ENCODE peak calls at places on chromosomes 1 and 21, in eight cellular contexts. D, H, Y, Q, P, K, F and S are unnamed samples.

GRCh38 chr1:91793189-91793588 is 92.8 kb downstream of the TGFBR3 start:
- DNase-seq in D (no peak), H (no peak), Y (no peak), Q (no peak), P (no peak), K (no peak), F (no peak), S (no peak)

GRCh38 chr1:162562452-162562828 is 918 bp downstream of the UAP1 start:
- DNase-seq in D (no peak), H (peak; percentile 83), Y (no peak), Q (peak; percentile 84), P (no peak), K (no peak), F (no peak), S (no peak)

GRCh38 chr1:17053071-17053684 is 654 bp downstream of the SDHB start:
- DNase-seq in D (no peak), H (no peak), Y (no peak), Q (no peak), P (no peak), K (no peak), F (no peak), S (no peak)

GRCh38 chr1:98556521-98557158 is 104.9 kb upstream of the SNX7 start:
- DNase-seq in D (no peak), H (peak; percentile 58), Y (peak; percentile 15), Q (peak; percentile 51), P (no peak), K (no peak), F (no peak), S (no peak)

GRCh38 chr1:16718908-16719533 is 21.3 kb upstream of the RNU1-4 start:
- DNase-seq in D (no peak), H (no peak), Y (no peak), Q (no peak), P (no peak), K (no peak), F (no peak), S (peak; percentile 69)

GRCh38 chr1:42940851-42941639 is 17.6 kb downstream of the SLC2A1 start:
- DNase-seq in D (no peak), H (peak; percentile 100), Y (peak; percentile 91), Q (peak; percentile 92), P (no peak), K (no peak), F (peak; percentile 13), S (no peak)

GRCh38 chr1:37795340-37796110 is 1.9 kb downstream of the MANEAL start:
- DNase-seq in D (peak; percentile 65), H (peak; percentile 56), Y (no peak), Q (peak; percentile 41), P (peak; percentile 61), K (peak; percentile 66), F (peak; percentile 48), S (no peak)

GRCh38 chr21:45330851-45331261 is 43.2 kb upstream of the POFUT2 start:
- DNase-seq in D (peak; percentile 39), H (no peak), Y (no peak), Q (no peak), P (no peak), K (no peak), F (no peak), S (no peak)

GRCh38 chr1:109425391-109425790 is 857 bp downstream of the PSMA5 start:
- DNase-seq in D (no peak), H (peak; percentile 31), Y (no peak), Q (peak; percentile 24), P (no peak), K (no peak), F (no peak), S (no peak)

GRCh38 chr1:145961425-145962156 is 2.8 kb downstream of the ANKRD34A start:
- DNase-seq in D (peak; percentile 71), H (peak; percentile 23), Y (no peak), Q (no peak), P (peak; percentile 50), K (peak; percentile 33), F (peak; percentile 55), S (no peak)

GRCh38 chr1:81549588-81550127 is 251.1 kb upstream of the ADGRL2 start:
- DNase-seq in D (no peak), H (peak; percentile 74), Y (peak; percentile 16), Q (peak; percentile 67), P (no peak), K (no peak), F (no peak), S (no peak)

GRCh38 chr1:2554621-2555387 is 1.4 kb upstream of the TNFRSF14 start:
- DNase-seq in D (no peak), H (no peak), Y (no peak), Q (no peak), P (no peak), K (peak; percentile 70), F (no peak), S (no peak)

GRCh38 chr1:53526451-53527101 is 67.4 kb downstream of the DMRTB1 start:
- DNase-seq in D (peak; percentile 57), H (peak; percentile 62), Y (no peak), Q (peak; percentile 48), P (peak; percentile 49), K (no peak), F (peak; percentile 54), S (no peak)

GRCh38 chr1:234866007-234866866 is 256.3 kb upstream of the IRF2BP2 start:
- DNase-seq in D (peak; percentile 52), H (peak; percentile 94), Y (peak; percentile 44), Q (peak; percentile 90), P (peak; percentile 22), K (no peak), F (no peak), S (no peak)

GRCh38 chr1:232627645-232628334 is 2.1 kb downstream of the SIPA1L2 start:
- DNase-seq in D (no peak), H (peak; percentile 42), Y (no peak), Q (peak; percentile 39), P (no peak), K (no peak), F (no peak), S (no peak)

GRCh38 chr1:232627171-232627570 is 2.8 kb downstream of the SIPA1L2 start:
- DNase-seq in D (no peak), H (no peak), Y (no peak), Q (no peak), P (no peak), K (no peak), F (no peak), S (no peak)

GRCh38 chr1:232630047-232630893 is at the start of gene SIPA1L2:
- DNase-seq in D (peak; percentile 94), H (peak; percentile 88), Y (peak; percentile 19), Q (peak; percentile 79), P (peak; percentile 97), K (peak; percentile 92), F (peak; percentile 96), S (peak; percentile 99)

GRCh38 chr1:232629250-232630046 is 485 bp downstream of the SIPA1L2 start:
- DNase-seq in D (peak; percentile 71), H (peak; percentile 20), Y (no peak), Q (peak; percentile 3), P (peak; percentile 54), K (peak; percentile 35), F (peak; percentile 24), S (peak; percentile 71)

GRCh38 chr1:232628335-232629214 is 1.4 kb downstream of the SIPA1L2 start:
- DNase-seq in D (no peak), H (peak; percentile 62), Y (no peak), Q (peak; percentile 48), P (no peak), K (no peak), F (no peak), S (no peak)
- TF ChIP-seq CTCF in D (peak; percentile 41), H (peak; percentile 24), Y (no peak), Q (peak; percentile 37), P (peak; percentile 28), K (peak; percentile 56), F (peak; percentile 50), S (peak; percentile 62)

GRCh38 chr1:21778405-21778727 is 4.6 kb downstream of the USP48 start:
- DNase-seq in D (no peak), H (no peak), Y (no peak), Q (no peak), P (no peak), K (no peak), F (no peak), S (no peak)

GRCh38 chr1:21783679-21784603 is 992 bp upstream of the USP48 start:
- DNase-seq in D (peak; percentile 53), H (peak; percentile 78), Y (peak; percentile 87), Q (peak; percentile 79), P (peak; percentile 18), K (peak; percentile 94), F (no peak), S (peak; percentile 91)

GRCh38 chr1:21779613-21780521 is 3.1 kb downstream of the USP48 start:
- DNase-seq in D (no peak), H (peak; percentile 18), Y (no peak), Q (peak; percentile 11), P (no peak), K (no peak), F (no peak), S (no peak)

GRCh38 chr1:21782868-21783678 is at the start of gene USP48:
- DNase-seq in D (peak; percentile 98), H (peak; percentile 98), Y (peak; percentile 79), Q (peak; percentile 97), P (peak; percentile 99), K (peak; percentile 96), F (peak; percentile 97), S (peak; percentile 99)

GRCh38 chr1:21781971-21782867 is 730 bp downstream of the USP48 start:
- DNase-seq in D (peak; percentile 70), H (peak; percentile 68), Y (no peak), Q (peak; percentile 61), P (no peak), K (peak; percentile 48), F (peak; percentile 26), S (no peak)
- TF ChIP-seq CTCF in D (peak; percentile 14), H (peak; percentile 33), Y (peak; percentile 12), Q (peak; percentile 34), P (no peak), K (peak; percentile 52), F (peak; percentile 22), S (no peak)

GRCh38 chr1:23718482-23718881 is 24.8 kb upstream of the ELOA start:
- DNase-seq in D (no peak), H (peak; percentile 48), Y (peak; percentile 54), Q (peak; percentile 63), P (no peak), K (no peak), F (no peak), S (no peak)
- TF ChIP-seq CTCF in D (peak; percentile 28), H (peak; percentile 67), Y (peak; percentile 60), Q (peak; percentile 67), P (no peak), K (peak; percentile 54), F (peak; percentile 36), S (peak; percentile 72)

DNA sequence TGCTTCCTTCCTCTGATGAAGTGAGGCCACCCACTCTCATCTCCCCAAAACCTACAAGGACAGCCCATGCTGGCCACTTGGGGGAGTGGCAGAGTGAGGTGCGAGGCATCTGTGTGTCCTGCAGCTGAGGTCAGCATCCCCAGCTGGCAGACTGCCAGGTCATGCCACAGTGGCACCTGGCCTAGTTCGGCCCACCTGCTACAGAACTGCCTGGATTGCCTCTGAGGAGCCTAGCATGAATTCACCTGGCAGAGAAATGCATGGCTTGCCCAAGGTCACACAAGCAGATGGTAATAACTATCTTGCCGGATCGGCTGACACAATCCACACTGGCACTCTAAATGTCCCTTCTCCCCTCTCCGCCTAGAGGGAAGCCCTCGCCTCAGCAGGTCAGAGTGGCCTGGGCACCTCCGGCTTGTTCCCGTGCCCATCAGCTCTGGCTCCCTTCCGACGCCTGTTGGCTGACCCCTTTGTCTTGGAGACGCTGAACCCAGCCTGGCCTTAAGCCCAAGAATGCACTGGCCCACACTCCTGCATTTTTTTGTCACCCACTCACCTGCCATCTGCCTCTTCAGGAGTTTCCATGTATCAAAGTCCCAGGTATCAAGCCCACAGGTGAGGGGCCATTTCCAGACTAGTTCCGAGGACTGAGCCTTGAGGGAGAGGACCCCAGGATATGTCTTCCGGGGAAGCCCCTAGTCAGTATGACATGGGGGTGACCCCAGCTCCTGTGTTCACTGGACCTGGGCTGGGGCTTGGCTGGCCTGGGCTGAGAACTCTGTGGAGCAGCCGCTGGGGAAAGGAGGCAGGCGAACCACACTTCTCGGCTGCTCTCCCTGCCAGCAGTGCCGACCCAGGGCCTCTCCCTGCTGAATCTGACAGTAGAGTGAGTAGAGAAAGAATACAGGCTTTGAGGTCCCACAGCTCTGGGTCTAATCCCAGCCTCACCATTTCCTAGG is 21.7 kb downstream of the ECE1 start:
- DNase-seq in D (no peak), H (no peak), Y (no peak), Q (no peak), P (peak; percentile 46), K (no peak), F (no peak), S (no peak)
- TF ChIP-seq CTCF in D (no peak), H (no peak), Y (no peak), Q (no peak), P (no peak), K (no peak), F (peak; percentile 6), S (no peak)